ENCODE peak calls at places on chromosomes 6 and 20, in nine cellular contexts. Y is CD4-positive, alpha-beta T cell; K is stimulated activated CD8-positive, alpha-beta memory T cell treated with anti-CD3 and anti-CD28 coated beads, Interleukin-7, amount 100 ng/mL, for 1 hour; U is NCI-H2107; C is GM06990; A is Karpas-422; N is psoas muscle; G is CD8-positive, alpha-beta T cell; L is COR-L47. Z is an unnamed sample.
A peak's percentile ranks its signal among the peaks of the same experiment; 100 is the strongest.

GRCh38 chr6:129860901-129861665 is at the start of gene TMEM244:
- DNase-seq in Y (no peak), K (no peak), U (no peak), C (no peak), A (no peak), N (no peak), G (no peak), L (no peak), Z (no peak)

GRCh38 chr6:72841195-72841594 is 219.3 kb downstream of the KCNQ5 start:
- DNase-seq in Y (no peak), K (no peak), U (no peak), C (no peak), A (no peak), N (no peak), G (no peak), L (no peak), Z (no peak)

GRCh38 chr6:163667372-163668060 is 253.0 kb downstream of the QKI start:
- DNase-seq in Y (no peak), K (no peak), U (no peak), C (peak; percentile 80), A (peak; percentile 82), N (no peak), G (no peak), L (no peak), Z (peak; percentile 11)

GRCh38 chr6:101402618-101403002 is 9.1 kb downstream of the GRIK2 start:
- DNase-seq in Y (no peak), K (no peak), U (no peak), C (no peak), A (no peak), N (peak; percentile 36), G (no peak), L (no peak), Z (no peak)

GRCh38 chr6:63565727-63566625 is 6.3 kb upstream of the LOC128125822 start:
- DNase-seq in Y (no peak), K (no peak), U (no peak), C (no peak), A (peak; percentile 10), N (no peak), G (no peak), L (no peak), Z (no peak)

GRCh38 chr6:103797738-103798137 is 1062.0 kb downstream of the HACE1 start:
- DNase-seq in Y (no peak), K (no peak), U (no peak), C (no peak), A (peak; percentile 69), N (no peak), G (no peak), L (peak; percentile 40), Z (no peak)

GRCh38 chr6:75693534-75693933 is 55.5 kb upstream of the MYO6 start:
- DNase-seq in Y (no peak), K (no peak), U (no peak), C (no peak), A (no peak), N (no peak), G (no peak), L (no peak), Z (no peak)

GRCh38 chr20:34704177-34705007 is at the start of gene TP53INP2:
- DNase-seq in Y (peak; percentile 78), K (peak; percentile 74), U (peak; percentile 65), C (peak; percentile 87), A (peak; percentile 95), N (peak; percentile 96), G (peak; percentile 78), L (peak; percentile 68), Z (peak; percentile 87)

GRCh38 chr6:37946021-37946420 is 126.5 kb downstream of the ZFAND3 start:
- DNase-seq in Y (no peak), K (no peak), U (no peak), C (no peak), A (no peak), N (no peak), G (no peak), L (no peak), Z (no peak)

GRCh38 chr6:144350176-144350575 is 65.0 kb downstream of the UTRN start:
- DNase-seq in Y (no peak), K (no peak), U (no peak), C (peak; percentile 59), A (no peak), N (no peak), G (no peak), L (no peak), Z (no peak)

GRCh38 chr6:97427648-97428047 is 144.6 kb upstream of the MMS22L start:
- DNase-seq in Y (no peak), K (no peak), U (no peak), C (no peak), A (no peak), N (no peak), G (no peak), L (no peak), Z (no peak)

GRCh38 chr6:14567031-14567430 is 449.5 kb downstream of the CD83 start:
- DNase-seq in Y (no peak), K (no peak), U (no peak), C (no peak), A (no peak), N (no peak), G (no peak), L (no peak), Z (no peak)

GRCh38 chr20:53828673-53829085 is 235.0 kb upstream of the ZNF217 start:
- DNase-seq in Y (no peak), K (no peak), U (no peak), C (no peak), A (no peak), N (no peak), G (no peak), L (no peak), Z (no peak)

GRCh38 chr6:34239240-34239825 is 2.7 kb downstream of the HMGA1 start:
- DNase-seq in Y (no peak), K (no peak), U (no peak), C (no peak), A (no peak), N (peak; percentile 15), G (no peak), L (no peak), Z (no peak)

GRCh38 chr6:40336296-40336695 is 250.9 kb downstream of the LRFN2 start:
- DNase-seq in Y (no peak), K (no peak), U (no peak), C (no peak), A (no peak), N (no peak), G (no peak), L (no peak), Z (no peak)

GRCh38 chr20:31894980-31895675 is 24.7 kb downstream of the TTLL9 start:
- DNase-seq in Y (no peak), K (no peak), U (no peak), C (peak; percentile 28), A (peak; percentile 91), N (peak; percentile 56), G (no peak), L (no peak), Z (peak; percentile 42)

GRCh38 chr6:26536571-26537159 is 1.5 kb upstream of the HMGN4 start:
- DNase-seq in Y (no peak), K (no peak), U (no peak), C (peak; percentile 50), A (peak; percentile 92), N (no peak), G (no peak), L (no peak), Z (no peak)

Z was measured in T-helper 1 cell.